ENCODE peak calls at places on chromosomes 11 and 22, in ten cellular contexts. F is activated naive CD4-positive, alpha-beta T cell; Z is mucosa of descending colon; H is AG08395; W is HEK293T; Q is COR-L47; B is H1; Y is H7; T is substantia nigra; K is KBM-7. R is an unnamed sample.

GRCh38 chr22:25777870-25778269 is 35.9 kb downstream of the MYO18B start:
- DNase-seq in Z (peak; percentile 44), Q (peak; percentile 53), H (peak; percentile 69), B (no peak), T (no peak), F (no peak), W (peak; percentile 61), Y (peak; percentile 64), K (peak; percentile 38), R (peak; percentile 65)

GRCh38 chr11:18229501-18229900 is 7.1 kb downstream of the SAA4 start:
- DNase-seq in W (no peak), H (no peak), Z (no peak), F (no peak), Y (no peak), K (no peak), Q (no peak), T (no peak), B (no peak), R (no peak)

GRCh38 chr11:47284151-47284550 is 14.2 kb downstream of the MADD start:
- DNase-seq in H (no peak), Q (no peak), Y (no peak), W (no peak), Z (no peak), B (no peak), F (no peak), K (no peak), T (no peak), R (no peak)

GRCh38 chr11:94924074-94925031 is 49.0 kb downstream of the CWC15 start:
- DNase-seq in Q (no peak), Y (no peak), T (no peak), W (no peak), H (no peak), Z (no peak), B (no peak), F (no peak), K (no peak), R (peak; percentile 58)

GRCh38 chr11:34028407-34028804 is 23.1 kb upstream of the CAPRIN1 start:
- DNase-seq in H (peak; percentile 64), Y (no peak), T (peak; percentile 40), Z (peak; percentile 30), B (no peak), W (no peak), F (no peak), K (no peak), Q (no peak), R (no peak)

GRCh38 chr11:66593303-66593635 is 284 bp downstream of the CCS start:
- DNase-seq in Q (no peak), F (no peak), W (no peak), B (no peak), H (peak; percentile 13), K (no peak), T (no peak), Y (no peak), Z (peak; percentile 19), R (no peak)

GRCh38 chr11:35077709-35078695 is 61.0 kb upstream of the CD44 start:
- DNase-seq in T (no peak), B (no peak), W (no peak), Q (no peak), F (no peak), Z (peak; percentile 30), Y (no peak), K (peak; percentile 79), H (no peak), R (no peak)

GRCh38 chr11:96459751-96460150 is 69.9 kb downstream of the JRKL start:
- DNase-seq in Q (no peak), W (no peak), H (no peak), Y (no peak), K (no peak), T (no peak), Z (no peak), F (no peak), B (no peak), R (no peak)

GRCh38 chr11:12824281-12825041 is 150.2 kb downstream of the TEAD1 start:
- DNase-seq in W (no peak), Q (peak; percentile 19), T (no peak), B (no peak), H (no peak), K (no peak), Y (no peak), F (no peak), Z (peak; percentile 29), R (no peak)

GRCh38 chr11:117930668-117931330 is 1.6 kb upstream of the TMPRSS13 start:
- DNase-seq in Z (no peak), F (no peak), T (no peak), W (no peak), B (no peak), Y (no peak), K (no peak), H (no peak), Q (no peak), R (no peak)

GRCh38 chr11:117328414-117329010 is 858 bp downstream of the CEP164 start:
- DNase-seq in W (peak; percentile 39), K (no peak), Q (no peak), H (peak; percentile 50), T (peak; percentile 71), B (no peak), F (no peak), Z (no peak), Y (no peak), R (peak; percentile 18)

GRCh38 chr22:37419916-37420655 is 7.2 kb downstream of the ELFN2 start:
- DNase-seq in Y (peak; percentile 93), F (no peak), K (no peak), H (no peak), B (peak; percentile 80), Z (no peak), Q (no peak), W (no peak), T (no peak), R (no peak)

GRCh38 chr11:45922425-45923082 is at the start of gene LARGE2:
- DNase-seq in F (no peak), Y (peak; percentile 99), K (no peak), Q (peak; percentile 53), H (no peak), B (peak; percentile 86), T (no peak), W (peak; percentile 72), Z (peak; percentile 39), R (no peak)

GRCh38 chr11:3050386-3051325 is 6.6 kb downstream of the CARS1 start:
- DNase-seq in H (no peak), Z (no peak), B (no peak), Y (peak; percentile 40), K (no peak), W (no peak), Q (no peak), F (no peak), T (no peak), R (no peak)

GRCh38 chr11:45766469-45766868 is 38.5 kb upstream of the SLC35C1 start:
- DNase-seq in Z (no peak), T (no peak), W (no peak), Q (no peak), K (no peak), B (no peak), Y (no peak), H (no peak), F (no peak), R (no peak)

GRCh38 chr11:2106583-2107209 is 32.5 kb downstream of the IGF2 start:
- DNase-seq in Z (no peak), H (no peak), F (no peak), T (no peak), Y (no peak), B (no peak), Q (no peak), K (no peak), W (no peak), R (no peak)

GRCh38 chr11:128448487-128448886 is 138.9 kb downstream of the ETS1 start:
- DNase-seq in H (no peak), B (no peak), T (no peak), Z (peak; percentile 82), F (no peak), Q (no peak), Y (peak; percentile 38), K (no peak), W (no peak), R (no peak)

GRCh38 chr22:46777609-46777970 is 15.1 kb downstream of the TBC1D22A start:
- DNase-seq in W (no peak), B (no peak), K (peak; percentile 83), H (no peak), Z (peak; percentile 44), Y (no peak), F (no peak), T (peak; percentile 59), Q (no peak), R (no peak)

GRCh38 chr22:44818727-44819126 is 66.4 kb downstream of the ARHGAP8 start:
- DNase-seq in Z (no peak), W (no peak), Q (no peak), T (no peak), F (no peak), K (no peak), Y (no peak), H (no peak), B (no peak), R (no peak)

GRCh38 chr11:1876361-1877063 is 15.2 kb downstream of the PRR33 start:
- DNase-seq in H (peak; percentile 31), Q (peak; percentile 13), Y (peak; percentile 95), K (peak; percentile 39), B (peak; percentile 84), W (peak; percentile 75), F (no peak), Z (peak; percentile 59), T (no peak), R (peak; percentile 64)

GRCh38 chr22:22932512-22932941 is 44.9 kb downstream of the IGLL5 start:
- DNase-seq in K (no peak), W (no peak), Y (no peak), F (no peak), Z (no peak), T (no peak), B (no peak), Q (no peak), H (no peak), R (no peak)

GRCh38 chr11:46686886-46687810 is 13.3 kb downstream of the ARHGAP1 start:
- DNase-seq in F (no peak), W (no peak), H (peak; percentile 53), Q (peak; percentile 25), Y (no peak), T (peak; percentile 33), K (no peak), Z (no peak), B (no peak), R (no peak)

GRCh38 chr22:38925571-38926041 is 31.8 kb upstream of the APOBEC3A start:
- DNase-seq in W (no peak), Y (no peak), B (no peak), F (no peak), K (no peak), Z (no peak), H (no peak), Q (no peak), T (no peak), R (no peak)

GRCh38 chr11:85316967-85317366 is 310.2 kb downstream of the DLG2 start:
- DNase-seq in F (no peak), Z (peak; percentile 3), W (no peak), Y (no peak), T (no peak), K (peak; percentile 82), Q (peak; percentile 12), B (no peak), H (no peak), R (no peak)

GRCh38 chr11:65945430-65945911 is at the start of gene TSGA10IP:
- DNase-seq in Z (no peak), H (no peak), Q (no peak), W (no peak), Y (peak; percentile 93), T (no peak), F (no peak), K (no peak), B (peak; percentile 73), R (peak; percentile 23)

GRCh38 chr11:68956142-68956541 is 24.6 kb downstream of the MRGPRD start:
- DNase-seq in B (peak; percentile 85), Y (peak; percentile 95), H (no peak), F (no peak), K (peak; percentile 12), W (peak; percentile 67), T (no peak), Z (no peak), Q (no peak), R (no peak)

GRCh38 chr11:112610996-112611795 is 350.0 kb upstream of the NCAM1 start:
- DNase-seq in Z (no peak), H (no peak), T (no peak), W (no peak), Q (no peak), Y (no peak), K (no peak), B (no peak), F (no peak), R (no peak)

GRCh38 chr11:41622707-41623359 is 163.4 kb upstream of the LRRC4C start:
- DNase-seq in Z (no peak), T (no peak), Q (no peak), W (no peak), F (no peak), H (no peak), B (no peak), Y (no peak), K (no peak), R (no peak)